ENCODE peak calls at places on chromosomes 3 and 15, in five cellular contexts. One of them, this sample, is unnamed.

GRCh38 chr15:59165726-59166125 is 40.9 kb upstream of the LDHAL6B start:
- DNase-seq in sigmoid colon: no peak
- DNase-seq in heart left ventricle: no peak
- DNase-seq in transverse colon: no peak
- DNase-seq in endothelial cell of umbilical vein: peak
- DNase-seq in this sample: no peak

GRCh38 chr15:48456126-48456525 is 124.9 kb downstream of the DUT start:
- DNase-seq in sigmoid colon: no peak
- DNase-seq in heart left ventricle: no peak
- DNase-seq in transverse colon: no peak
- DNase-seq in endothelial cell of umbilical vein: no peak
- DNase-seq in this sample: no peak

GRCh38 chr3:148333091-148333490 is 364.6 kb upstream of the AGTR1 start:
- DNase-seq in sigmoid colon: no peak
- DNase-seq in heart left ventricle: no peak
- DNase-seq in transverse colon: no peak
- DNase-seq in endothelial cell of umbilical vein: no peak
- DNase-seq in this sample: no peak

GRCh38 chr3:54358327-54358726 is 236.0 kb downstream of the CACNA2D3 start:
- DNase-seq in sigmoid colon: peak
- DNase-seq in heart left ventricle: no peak
- DNase-seq in transverse colon: no peak
- DNase-seq in endothelial cell of umbilical vein: no peak
- DNase-seq in this sample: no peak

GRCh38 chr3:13071695-13072094 is 1.5 kb downstream of the IQSEC1 start:
- DNase-seq in sigmoid colon: no peak
- DNase-seq in heart left ventricle: no peak
- DNase-seq in transverse colon: no peak
- DNase-seq in endothelial cell of umbilical vein: no peak
- DNase-seq in this sample: no peak

GRCh38 chr3:134710313-134710680 is 59.5 kb upstream of the KY start:
- DNase-seq in sigmoid colon: no peak
- DNase-seq in heart left ventricle: no peak
- DNase-seq in transverse colon: no peak
- DNase-seq in endothelial cell of umbilical vein: no peak
- DNase-seq in this sample: peak

GRCh38 chr3:59772416-59773408 is 722.9 kb upstream of the CFAP20DC start:
- DNase-seq in sigmoid colon: no peak
- DNase-seq in heart left ventricle: no peak
- DNase-seq in transverse colon: peak
- DNase-seq in endothelial cell of umbilical vein: no peak
- DNase-seq in this sample: no peak

GRCh38 chr3:28786446-28786845 is 437.8 kb upstream of the AZI2 start:
- DNase-seq in sigmoid colon: no peak
- DNase-seq in heart left ventricle: no peak
- DNase-seq in transverse colon: no peak
- DNase-seq in endothelial cell of umbilical vein: no peak
- DNase-seq in this sample: no peak

GRCh38 chr3:151766454-151766853 is 32.7 kb downstream of the AADACL2 start:
- DNase-seq in sigmoid colon: no peak
- DNase-seq in heart left ventricle: no peak
- DNase-seq in transverse colon: no peak
- DNase-seq in endothelial cell of umbilical vein: peak
- DNase-seq in this sample: no peak

GRCh38 chr15:81877533-81878227 is 168.1 kb downstream of the MEX3B start:
- DNase-seq in sigmoid colon: no peak
- DNase-seq in heart left ventricle: no peak
- DNase-seq in transverse colon: no peak
- DNase-seq in endothelial cell of umbilical vein: no peak
- DNase-seq in this sample: no peak

GRCh38 chr15:94231728-94232086 is 346 bp downstream of the MCTP2 start:
- DNase-seq in sigmoid colon: peak
- DNase-seq in heart left ventricle: no peak
- DNase-seq in transverse colon: peak
- DNase-seq in endothelial cell of umbilical vein: no peak
- DNase-seq in this sample: peak

GRCh38 chr3:195876297-195877031 is 31.9 kb downstream of the TNK2 start:
- DNase-seq in sigmoid colon: no peak
- DNase-seq in heart left ventricle: peak
- DNase-seq in transverse colon: peak
- DNase-seq in endothelial cell of umbilical vein: no peak
- DNase-seq in this sample: no peak

GRCh38 chr3:184559336-184559735 is 2.2 kb upstream of the EPHB3 start:
- DNase-seq in sigmoid colon: no peak
- DNase-seq in heart left ventricle: peak
- DNase-seq in transverse colon: peak
- DNase-seq in endothelial cell of umbilical vein: no peak
- DNase-seq in this sample: no peak

GRCh38 chr15:76354823-76355440 is 18.4 kb downstream of the ISL2 start:
- DNase-seq in sigmoid colon: no peak
- DNase-seq in heart left ventricle: no peak
- DNase-seq in transverse colon: no peak
- DNase-seq in endothelial cell of umbilical vein: no peak
- DNase-seq in this sample: no peak

GRCh38 chr3:31295150-31295765 is 237.5 kb upstream of the STT3B start:
- DNase-seq in sigmoid colon: no peak
- DNase-seq in heart left ventricle: no peak
- DNase-seq in transverse colon: no peak
- DNase-seq in endothelial cell of umbilical vein: no peak
- DNase-seq in this sample: no peak

GRCh38 chr3:196962108-196962929 is 6.3 kb downstream of the PIGZ start:
- DNase-seq in sigmoid colon: no peak
- DNase-seq in heart left ventricle: no peak
- DNase-seq in transverse colon: no peak
- DNase-seq in endothelial cell of umbilical vein: no peak
- DNase-seq in this sample: no peak

GRCh38 chr3:194685050-194685722 is 497 bp upstream of the FAM43A start:
- DNase-seq in sigmoid colon: no peak
- DNase-seq in heart left ventricle: no peak
- DNase-seq in transverse colon: no peak
- DNase-seq in endothelial cell of umbilical vein: no peak
- DNase-seq in this sample: no peak

GRCh38 chr3:194687638-194688206 is 2.0 kb downstream of the FAM43A start:
- DNase-seq in sigmoid colon: peak
- DNase-seq in heart left ventricle: peak
- DNase-seq in transverse colon: peak
- DNase-seq in endothelial cell of umbilical vein: no peak
- DNase-seq in this sample: peak

GRCh38 chr3:194686816-194687637 is 1.3 kb downstream of the FAM43A start:
- DNase-seq in sigmoid colon: peak
- DNase-seq in heart left ventricle: peak
- DNase-seq in transverse colon: peak
- DNase-seq in endothelial cell of umbilical vein: peak
- DNase-seq in this sample: peak

GRCh38 chr3:194686414-194686815 is 732 bp downstream of the FAM43A start:
- DNase-seq in sigmoid colon: no peak
- DNase-seq in heart left ventricle: no peak
- DNase-seq in transverse colon: no peak
- DNase-seq in endothelial cell of umbilical vein: no peak
- DNase-seq in this sample: no peak

DNA sequence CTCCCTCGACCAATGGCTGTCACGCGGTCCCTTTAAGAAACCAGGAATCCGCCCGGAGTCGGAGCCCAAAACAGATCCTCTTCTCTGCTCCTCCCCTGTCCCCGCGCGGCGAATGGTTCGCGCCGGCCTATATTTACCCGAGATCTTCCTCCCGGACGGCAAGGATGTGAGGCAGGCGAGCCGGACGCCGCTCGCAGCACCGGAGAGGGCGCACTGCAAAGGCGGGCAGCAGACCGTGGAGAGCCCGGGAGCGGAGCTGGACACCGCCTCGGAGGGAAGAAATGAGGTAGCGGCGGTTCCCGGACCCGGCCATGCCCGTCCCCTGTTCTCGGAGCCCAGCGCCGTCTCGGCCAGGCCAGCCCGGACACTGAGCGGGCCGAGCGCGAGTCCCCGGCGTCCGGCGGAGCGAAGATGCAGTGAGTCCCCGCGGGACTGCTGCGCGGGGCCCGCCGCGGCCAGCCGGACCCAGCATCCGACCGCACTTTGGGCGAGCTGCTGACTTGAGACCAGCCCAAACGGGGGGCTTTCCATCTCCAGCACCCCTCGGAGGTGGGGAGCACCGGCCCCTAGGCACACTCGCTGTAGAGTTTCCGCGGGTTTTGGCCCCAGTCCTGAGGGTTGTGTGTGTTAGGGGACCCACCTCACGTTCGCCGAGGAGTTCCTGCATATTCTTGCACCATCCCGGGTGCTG is at the start of gene FAM43A:
- DNase-seq in sigmoid colon: peak
- DNase-seq in heart left ventricle: peak
- DNase-seq in transverse colon: peak
- DNase-seq in endothelial cell of umbilical vein: peak
- DNase-seq in this sample: peak
- TF ChIP-seq POLR2A in sigmoid colon: peak
- TF ChIP-seq POLR2A in heart left ventricle: peak
- TF ChIP-seq POLR2A in transverse colon: peak
- TF ChIP-seq POLR2A in endothelial cell of umbilical vein: peak
- TF ChIP-seq POLR2A in this sample: peak

DNA sequence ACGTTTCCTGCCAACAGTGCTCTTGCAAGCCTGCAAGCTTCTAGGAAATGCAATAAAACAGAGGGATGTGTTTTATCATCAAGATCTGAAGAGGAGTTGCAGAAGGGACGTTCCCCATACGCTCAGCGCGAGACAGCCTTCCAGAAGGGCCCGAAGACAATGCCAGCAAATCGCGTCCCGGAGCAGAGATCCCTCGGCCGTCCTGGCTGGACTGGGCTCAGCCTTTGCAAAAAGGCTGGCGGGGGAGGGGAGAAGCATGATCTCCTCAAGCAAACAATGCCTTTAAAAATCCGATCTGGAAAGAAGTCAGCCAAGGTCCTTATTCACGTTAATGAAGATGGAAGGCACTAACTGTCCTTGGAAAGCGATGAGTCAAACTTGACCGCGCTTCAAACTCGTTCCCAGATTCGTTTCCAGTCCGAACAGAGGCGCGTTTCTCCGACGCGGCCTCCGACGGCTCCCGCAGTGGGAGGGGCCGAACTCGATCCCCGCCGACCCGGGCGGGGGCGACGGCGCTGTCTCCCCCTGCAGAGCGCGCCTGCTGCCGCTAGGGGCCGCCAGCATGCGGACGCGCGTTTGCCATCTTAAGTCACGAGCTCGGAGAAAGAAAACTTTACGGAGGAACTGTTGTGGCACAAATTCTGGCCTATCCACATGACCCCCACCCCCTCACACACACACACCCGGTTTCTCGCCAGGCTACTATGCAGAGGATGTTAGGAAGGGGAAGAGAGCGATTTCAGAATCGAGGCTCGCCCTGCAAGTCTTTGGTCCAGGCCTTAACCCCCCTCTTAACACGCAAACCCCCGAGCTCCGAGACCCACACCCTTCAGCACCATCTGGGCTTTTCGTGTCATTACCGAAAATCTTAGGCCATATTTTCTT is 5.5 kb downstream of the BCL6 start:
- DNase-seq in sigmoid colon: peak
- DNase-seq in heart left ventricle: peak
- DNase-seq in transverse colon: peak
- DNase-seq in endothelial cell of umbilical vein: peak
- DNase-seq in this sample: peak
- TF ChIP-seq POLR2A in sigmoid colon: peak
- TF ChIP-seq POLR2A in heart left ventricle: no peak
- TF ChIP-seq POLR2A in transverse colon: peak
- TF ChIP-seq POLR2A in endothelial cell of umbilical vein: no peak
- TF ChIP-seq POLR2A in this sample: no peak

GRCh38 chr3:115512565-115513410 is 110.5 kb upstream of the GAP43 start:
- DNase-seq in sigmoid colon: no peak
- DNase-seq in heart left ventricle: peak
- DNase-seq in transverse colon: no peak
- DNase-seq in endothelial cell of umbilical vein: peak
- DNase-seq in this sample: peak
- TF ChIP-seq POLR2A in sigmoid colon: no peak
- TF ChIP-seq POLR2A in heart left ventricle: no peak
- TF ChIP-seq POLR2A in transverse colon: no peak
- TF ChIP-seq POLR2A in endothelial cell of umbilical vein: no peak
- TF ChIP-seq POLR2A in this sample: no peak

GRCh38 chr3:147298511-147298982 is 107.8 kb downstream of the ZIC4 start:
- DNase-seq in sigmoid colon: no peak
- DNase-seq in heart left ventricle: no peak
- DNase-seq in transverse colon: no peak
- DNase-seq in endothelial cell of umbilical vein: peak
- DNase-seq in this sample: no peak
- TF ChIP-seq POLR2A in sigmoid colon: no peak
- TF ChIP-seq POLR2A in heart left ventricle: no peak
- TF ChIP-seq POLR2A in transverse colon: no peak
- TF ChIP-seq POLR2A in endothelial cell of umbilical vein: no peak
- TF ChIP-seq POLR2A in this sample: no peak

GRCh38 chr15:51732661-51733060 is 4.8 kb downstream of the LYSMD2 start:
- DNase-seq in sigmoid colon: no peak
- DNase-seq in heart left ventricle: no peak
- DNase-seq in transverse colon: no peak
- DNase-seq in endothelial cell of umbilical vein: no peak
- DNase-seq in this sample: no peak

GRCh38 chr15:51736069-51736468 is 1.4 kb downstream of the LYSMD2 start:
- DNase-seq in sigmoid colon: no peak
- DNase-seq in heart left ventricle: no peak
- DNase-seq in transverse colon: no peak
- DNase-seq in endothelial cell of umbilical vein: no peak
- DNase-seq in this sample: no peak

GRCh38 chr15:51735611-51736010 is 1.8 kb downstream of the LYSMD2 start:
- DNase-seq in sigmoid colon: no peak
- DNase-seq in heart left ventricle: no peak
- DNase-seq in transverse colon: no peak
- DNase-seq in endothelial cell of umbilical vein: no peak
- DNase-seq in this sample: no peak

GRCh38 chr15:51735211-51735610 is 2.2 kb downstream of the LYSMD2 start:
- DNase-seq in sigmoid colon: no peak
- DNase-seq in heart left ventricle: no peak
- DNase-seq in transverse colon: no peak
- DNase-seq in endothelial cell of umbilical vein: no peak
- DNase-seq in this sample: no peak

GRCh38 chr15:51731549-51732267 is 5.7 kb downstream of the LYSMD2 start:
- DNase-seq in sigmoid colon: no peak
- DNase-seq in heart left ventricle: no peak
- DNase-seq in transverse colon: peak
- DNase-seq in endothelial cell of umbilical vein: no peak
- DNase-seq in this sample: no peak
- TF ChIP-seq POLR2A in sigmoid colon: no peak
- TF ChIP-seq POLR2A in heart left ventricle: no peak
- TF ChIP-seq POLR2A in transverse colon: no peak
- TF ChIP-seq POLR2A in endothelial cell of umbilical vein: no peak
- TF ChIP-seq POLR2A in this sample: no peak